ENCODE peak calls at places on chromosomes 7 and 10, in five cellular contexts. O, E, D, Q and V are unnamed samples.

GRCh38 chr10:43340619-43341018 is 30.8 kb upstream of the FXYD4 start:
- DNase-seq in D (no peak), O (peak), E (peak), Q (no peak), V (peak)

GRCh38 chr7:155338632-155339320 is 41.1 kb downstream of the INSIG1 start:
- DNase-seq in D (no peak), E (no peak), O (no peak), Q (no peak), V (no peak)

GRCh38 chr7:25002826-25003225 is 22.8 kb upstream of the OSBPL3 start:
- DNase-seq in E (no peak), O (no peak), Q (no peak), D (no peak), V (no peak)

GRCh38 chr10:45439873-45440272 is 65.9 kb downstream of the ALOX5 start:
- DNase-seq in Q (no peak), E (no peak), O (no peak), D (no peak), V (no peak)

GRCh38 chr10:34288634-34289033 is 526.5 kb downstream of the PARD3 start:
- DNase-seq in D (no peak), O (no peak), Q (no peak), E (peak), V (peak)

GRCh38 chr7:137169282-137169698 is 174.2 kb downstream of the PTN start:
- DNase-seq in E (no peak), Q (peak), O (no peak), D (peak), V (peak)

GRCh38 chr7:148303295-148304013 is 287.1 kb upstream of the C7orf33 start:
- DNase-seq in O (peak), E (no peak), D (peak), Q (no peak), V (no peak)

GRCh38 chr10:128851726-128852125 is 615.3 kb upstream of the MGMT start:
- DNase-seq in O (no peak), E (no peak), Q (no peak), D (no peak), V (no peak)

DNA sequence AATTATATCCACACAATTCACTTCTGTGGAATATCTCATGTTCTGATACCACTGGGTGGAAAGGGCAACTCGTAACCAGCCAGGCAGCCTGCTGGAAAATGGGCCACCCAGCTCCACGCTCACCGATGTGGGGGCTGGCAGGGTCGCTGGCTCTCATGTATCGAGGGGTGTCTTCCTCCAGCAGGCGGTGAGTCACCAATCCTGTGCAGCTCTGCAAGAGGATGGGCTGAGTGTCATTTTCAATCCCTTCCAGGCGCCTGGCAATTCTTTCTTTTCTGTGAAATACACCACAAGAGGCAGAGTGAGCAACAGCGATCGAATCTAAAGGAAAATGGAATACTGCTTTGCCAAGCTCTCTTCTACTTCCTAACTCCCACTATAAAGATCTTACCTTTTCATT is 80.1 kb downstream of the SVIL start:
- DNase-seq in O (peak), D (no peak), E (no peak), Q (no peak), V (no peak)
- TF ChIP-seq CTCF in O (no peak), D (no peak), E (no peak), Q (no peak), V (no peak)

GRCh38 chr10:106571216-106571954 is 593.1 kb downstream of the SORCS1 start:
- DNase-seq in E (no peak), Q (no peak), D (no peak), O (no peak), V (peak)
- TF ChIP-seq CTCF in E (no peak), Q (no peak), D (no peak), O (peak), V (peak)

GRCh38 chr7:141014523-141015395 is at the start of gene MRPS33:
- DNase-seq in D (peak), O (peak), E (peak), Q (peak), V (peak)
- TF ChIP-seq CTCF in D (no peak), O (peak), E (peak), Q (peak), V (no peak)

GRCh38 chr10:97131041-97131659 is 54.6 kb downstream of the SLIT1 start:
- DNase-seq in Q (no peak), E (no peak), D (no peak), O (peak), V (no peak)
- TF ChIP-seq CTCF in Q (no peak), E (no peak), D (no peak), O (no peak), V (no peak)